ENCODE peak calls at places on chromosomes 4 and X, in four cellular contexts. One of them, this sample, is unnamed. For H3K4me1, the result is how much of the 10 kb centered on the place peaks cover.

GRCh38 chrX:145405012-145405411 is 157.7 kb downstream of the SPANXN1 start:
- DNase-seq in lower lobe of right lung: no peak
- DNase-seq in thoracic aorta: no peak
- DNase-seq in colonic mucosa: peak
- DNase-seq in this sample: no peak

GRCh38 chrX:53077207-53078197 is 4.7 kb upstream of the TSPYL2 start:
- DNase-seq in lower lobe of right lung: no peak
- DNase-seq in thoracic aorta: no peak
- DNase-seq in colonic mucosa: no peak
- DNase-seq in this sample: no peak

GRCh38 chr4:145732416-145732815 is 52.5 kb downstream of the C4orf51 start:
- DNase-seq in lower lobe of right lung: no peak
- DNase-seq in thoracic aorta: no peak
- DNase-seq in colonic mucosa: peak
- DNase-seq in this sample: no peak

GRCh38 chrX:136950206-136950605 is 69.7 kb upstream of the RBMX start:
- DNase-seq in lower lobe of right lung: no peak
- DNase-seq in thoracic aorta: no peak
- DNase-seq in colonic mucosa: no peak
- DNase-seq in this sample: no peak

GRCh38 chr4:93814141-93814540 is 14.4 kb upstream of the ATOH1 start:
- DNase-seq in lower lobe of right lung: no peak
- DNase-seq in thoracic aorta: no peak
- DNase-seq in colonic mucosa: no peak
- DNase-seq in this sample: no peak

GRCh38 chr4:47383829-47384427 is 79.6 kb downstream of the COMMD8 start:
- DNase-seq in lower lobe of right lung: no peak
- DNase-seq in thoracic aorta: no peak
- DNase-seq in colonic mucosa: no peak
- DNase-seq in this sample: no peak

GRCh38 chr4:169802871-169803270 is 45.1 kb upstream of the HPF1 start:
- DNase-seq in lower lobe of right lung: no peak
- DNase-seq in thoracic aorta: no peak
- DNase-seq in colonic mucosa: no peak
- DNase-seq in this sample: no peak

GRCh38 chr4:7978489-7978888 is 38.8 kb upstream of the AFAP1 start:
- DNase-seq in lower lobe of right lung: no peak
- DNase-seq in thoracic aorta: no peak
- DNase-seq in colonic mucosa: peak
- DNase-seq in this sample: no peak

GRCh38 chr4:101790521-101791188 is at the start of gene BANK1:
- DNase-seq in lower lobe of right lung: peak
- DNase-seq in thoracic aorta: no peak
- DNase-seq in colonic mucosa: peak
- DNase-seq in this sample: peak

GRCh38 chrX:153885968-153886903 is at the start of gene L1CAM:
- DNase-seq in lower lobe of right lung: no peak
- DNase-seq in thoracic aorta: no peak
- DNase-seq in colonic mucosa: no peak
- DNase-seq in this sample: no peak

GRCh38 chrX:48833531-48834138 is 1.8 kb downstream of the PCSK1N start:
- DNase-seq in lower lobe of right lung: no peak
- DNase-seq in thoracic aorta: no peak
- DNase-seq in colonic mucosa: no peak
- DNase-seq in this sample: no peak

GRCh38 chrX:7889680-7890079 is 37.5 kb downstream of the PNPLA4 start:
- DNase-seq in lower lobe of right lung: no peak
- DNase-seq in thoracic aorta: no peak
- DNase-seq in colonic mucosa: no peak
- DNase-seq in this sample: no peak

GRCh38 chr4:85092536-85092935 is 126.0 kb upstream of the WDFY3 start:
- DNase-seq in lower lobe of right lung: no peak
- DNase-seq in thoracic aorta: no peak
- DNase-seq in colonic mucosa: no peak
- DNase-seq in this sample: no peak
- TF ChIP-seq CTCF in lower lobe of right lung: no peak
- TF ChIP-seq CTCF in thoracic aorta: no peak
- TF ChIP-seq CTCF in colonic mucosa: no peak
- TF ChIP-seq CTCF in this sample: no peak

GRCh38 chr4:41145571-41146078 is 68.7 kb downstream of the APBB2 start:
- DNase-seq in lower lobe of right lung: no peak
- DNase-seq in thoracic aorta: no peak
- DNase-seq in colonic mucosa: no peak
- DNase-seq in this sample: no peak
- H3K4me1 ChIP-seq in lower lobe of right lung: half or more
- H3K4me1 ChIP-seq in thoracic aorta: half or more
- H3K4me1 ChIP-seq in colonic mucosa: under half
- H3K4me1 ChIP-seq in this sample: under half

GRCh38 chr4:153530996-153531375 is 64.8 kb downstream of the TMEM131L start:
- DNase-seq in lower lobe of right lung: no peak
- DNase-seq in thoracic aorta: no peak
- DNase-seq in colonic mucosa: no peak
- DNase-seq in this sample: no peak
- TF ChIP-seq CTCF in lower lobe of right lung: no peak
- TF ChIP-seq CTCF in thoracic aorta: no peak
- TF ChIP-seq CTCF in colonic mucosa: no peak
- TF ChIP-seq CTCF in this sample: no peak

DNA sequence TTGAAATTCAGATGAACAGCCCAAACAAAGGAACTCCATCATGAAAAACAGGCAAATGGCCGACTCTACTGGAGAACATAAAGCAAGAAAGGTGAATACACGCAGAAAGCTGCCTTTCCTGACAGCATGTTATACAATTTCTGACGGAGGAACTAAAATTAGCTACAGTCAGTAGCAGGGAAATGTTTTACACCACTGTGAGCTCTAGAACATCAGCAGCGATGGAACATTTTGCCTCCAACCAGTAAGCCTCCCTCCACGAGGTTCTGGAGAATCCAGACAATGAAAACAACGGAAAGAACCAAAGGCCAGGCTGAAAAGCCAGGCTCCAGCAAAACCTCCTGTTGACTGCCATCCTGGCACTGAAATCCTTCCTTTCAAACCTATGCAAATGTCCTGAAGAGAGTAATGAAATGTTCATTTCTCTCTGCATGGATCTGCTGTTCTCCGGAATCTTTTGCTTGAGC is 78.9 kb downstream of the IRF2 start:
- DNase-seq in lower lobe of right lung: no peak
- DNase-seq in thoracic aorta: no peak
- DNase-seq in colonic mucosa: no peak
- DNase-seq in this sample: no peak
- H3K4me1 ChIP-seq in lower lobe of right lung: under half
- H3K4me1 ChIP-seq in thoracic aorta: under half
- H3K4me1 ChIP-seq in colonic mucosa: under half
- H3K4me1 ChIP-seq in this sample: under half

DNA sequence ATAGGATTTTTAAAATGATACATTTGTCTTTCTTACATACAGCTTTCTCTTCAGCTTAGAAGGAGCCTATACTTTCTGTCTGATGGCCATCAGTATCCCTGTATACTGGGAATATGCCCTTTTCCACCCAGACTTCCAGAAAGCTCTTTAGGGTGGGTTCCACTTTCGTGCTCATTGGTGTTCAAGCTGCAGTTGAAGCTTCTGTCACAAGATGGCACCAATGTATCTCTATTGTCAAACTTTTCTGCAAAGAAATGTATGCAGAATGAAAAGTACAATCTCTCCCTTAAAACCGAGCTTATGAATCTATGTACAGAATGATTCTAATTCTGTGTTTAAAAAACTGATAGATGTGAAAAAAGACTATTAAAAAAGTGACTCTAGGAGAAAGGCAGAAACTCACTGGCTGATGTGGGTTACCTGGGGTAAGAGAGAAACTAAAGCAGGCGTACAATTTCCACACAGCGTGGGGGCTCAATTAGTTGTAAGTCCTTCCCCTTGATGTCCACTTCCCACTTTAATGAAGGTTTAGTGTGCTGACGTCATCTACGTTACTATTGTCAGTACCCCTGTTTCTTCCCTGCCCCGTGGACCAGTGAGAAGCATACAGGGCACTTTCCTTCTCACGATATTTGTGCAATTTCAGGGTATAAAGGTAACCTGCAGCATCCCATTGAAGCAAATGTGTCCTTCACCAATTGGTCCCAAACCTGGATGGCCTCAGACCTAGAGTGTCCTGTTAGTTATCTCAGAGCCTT is 57.3 kb upstream of the TCEAL2 start:
- DNase-seq in lower lobe of right lung: no peak
- DNase-seq in thoracic aorta: no peak
- DNase-seq in colonic mucosa: no peak
- DNase-seq in this sample: no peak
- TF ChIP-seq CTCF in lower lobe of right lung: peak
- TF ChIP-seq CTCF in thoracic aorta: peak
- TF ChIP-seq CTCF in colonic mucosa: peak
- TF ChIP-seq CTCF in this sample: peak

GRCh38 chrX:1012678-1013300 is 199.7 kb downstream of the CRLF2 start:
- DNase-seq in lower lobe of right lung: no peak
- DNase-seq in thoracic aorta: no peak
- DNase-seq in colonic mucosa: no peak
- DNase-seq in this sample: peak

GRCh38 chrX:1006156-1006730 is 206.2 kb downstream of the CRLF2 start:
- DNase-seq in lower lobe of right lung: peak
- DNase-seq in thoracic aorta: no peak
- DNase-seq in colonic mucosa: no peak
- DNase-seq in this sample: no peak

GRCh38 chrX:1009771-1010170 is 202.7 kb downstream of the CRLF2 start:
- DNase-seq in lower lobe of right lung: no peak
- DNase-seq in thoracic aorta: no peak
- DNase-seq in colonic mucosa: no peak
- DNase-seq in this sample: peak

DNA sequence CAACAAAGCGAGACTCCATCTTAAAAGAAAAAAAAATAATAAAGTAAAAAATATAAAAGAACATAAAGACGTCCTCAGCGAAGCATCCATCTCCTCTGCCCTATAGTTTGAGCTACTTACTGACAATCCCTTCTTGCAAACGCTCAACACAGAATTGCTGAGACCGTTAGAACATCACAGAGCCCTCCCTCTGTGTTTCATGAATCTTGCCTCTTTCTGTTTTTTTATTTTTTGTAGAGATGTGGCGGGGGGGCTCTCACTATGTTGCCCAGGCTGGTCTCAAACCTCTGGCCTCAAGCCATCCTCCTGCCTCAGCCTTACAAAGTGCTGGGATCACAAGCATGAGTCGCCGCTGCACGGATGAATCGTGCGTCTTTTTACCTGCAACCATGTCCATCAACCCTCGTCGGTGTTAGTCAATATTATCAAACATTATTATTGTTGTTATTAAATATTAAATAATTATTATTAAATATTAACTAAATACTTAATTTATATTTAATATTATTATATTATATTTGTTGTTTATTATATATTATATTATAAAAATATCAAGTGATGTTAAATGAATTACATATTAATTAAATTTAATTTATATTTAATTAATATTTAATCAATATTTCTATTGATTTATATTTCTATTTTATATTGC is 200.7 kb downstream of the CRLF2 start:
- DNase-seq in lower lobe of right lung: no peak
- DNase-seq in thoracic aorta: no peak
- DNase-seq in colonic mucosa: no peak
- DNase-seq in this sample: no peak
- H3K4me1 ChIP-seq in lower lobe of right lung: under half
- H3K4me1 ChIP-seq in thoracic aorta: under half
- H3K4me1 ChIP-seq in colonic mucosa: under half
- H3K4me1 ChIP-seq in this sample: under half

GRCh38 chr4:127793528-127793927 is 11.4 kb downstream of the HSPA4L start:
- DNase-seq in lower lobe of right lung: no peak
- DNase-seq in thoracic aorta: no peak
- DNase-seq in colonic mucosa: no peak
- DNase-seq in this sample: no peak

GRCh38 chr4:127783026-127783769 is 1.1 kb downstream of the HSPA4L start:
- DNase-seq in lower lobe of right lung: peak
- DNase-seq in thoracic aorta: peak
- DNase-seq in colonic mucosa: peak
- DNase-seq in this sample: peak

GRCh38 chr4:127783971-127784519 is 1.9 kb downstream of the HSPA4L start:
- DNase-seq in lower lobe of right lung: no peak
- DNase-seq in thoracic aorta: no peak
- DNase-seq in colonic mucosa: no peak
- DNase-seq in this sample: no peak

GRCh38 chr4:127788517-127788916 is 6.4 kb downstream of the HSPA4L start:
- DNase-seq in lower lobe of right lung: no peak
- DNase-seq in thoracic aorta: no peak
- DNase-seq in colonic mucosa: no peak
- DNase-seq in this sample: no peak
- TF ChIP-seq CTCF in lower lobe of right lung: peak
- TF ChIP-seq CTCF in thoracic aorta: no peak
- TF ChIP-seq CTCF in colonic mucosa: no peak
- TF ChIP-seq CTCF in this sample: no peak

DNA sequence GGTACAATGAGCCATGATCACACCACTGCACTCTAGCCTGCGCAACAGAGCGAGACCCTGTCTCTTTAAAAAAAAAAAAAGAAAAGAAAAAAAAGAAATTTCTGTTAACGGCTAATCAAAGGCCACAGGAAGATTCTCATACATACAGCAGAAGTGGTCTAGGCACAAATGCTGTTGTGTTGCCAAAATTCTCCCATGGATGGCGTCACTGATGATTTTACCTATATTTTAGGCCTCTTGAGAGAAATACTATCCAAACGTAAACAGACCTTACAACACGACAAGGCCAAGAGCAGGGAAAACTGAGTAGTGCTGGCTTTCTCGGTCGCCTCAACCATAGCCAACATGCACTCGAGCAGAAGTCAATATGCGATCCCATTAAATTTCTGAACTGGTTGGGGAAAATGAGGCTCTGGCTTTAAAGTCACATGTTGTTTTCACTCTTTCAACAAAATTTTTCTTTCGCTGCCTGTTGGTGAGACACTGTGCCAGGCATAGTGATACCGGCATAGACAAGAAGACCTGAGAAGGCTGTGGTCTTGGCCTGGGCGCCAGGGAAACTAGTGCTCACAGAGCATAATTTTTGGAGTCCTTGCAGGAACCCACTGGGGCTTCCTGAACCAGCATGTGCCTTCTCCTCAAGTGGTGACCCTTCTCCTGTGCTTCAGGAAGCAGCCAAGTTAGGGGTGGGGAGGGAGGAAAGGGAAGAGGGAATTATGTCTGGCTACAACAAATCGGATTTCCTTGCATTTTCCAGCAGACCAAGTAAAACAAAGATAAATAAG is 20.6 kb downstream of the SH3KBP1 start:
- DNase-seq in lower lobe of right lung: no peak
- DNase-seq in thoracic aorta: no peak
- DNase-seq in colonic mucosa: no peak
- DNase-seq in this sample: no peak
- H3K4me1 ChIP-seq in lower lobe of right lung: under half
- H3K4me1 ChIP-seq in thoracic aorta: under half
- H3K4me1 ChIP-seq in colonic mucosa: under half
- H3K4me1 ChIP-seq in this sample: under half

GRCh38 chr4:15848191-15848842 is 70.2 kb downstream of the CD38 start:
- DNase-seq in lower lobe of right lung: no peak
- DNase-seq in thoracic aorta: no peak
- DNase-seq in colonic mucosa: no peak
- DNase-seq in this sample: no peak
- TF ChIP-seq CTCF in lower lobe of right lung: no peak
- TF ChIP-seq CTCF in thoracic aorta: no peak
- TF ChIP-seq CTCF in colonic mucosa: no peak
- TF ChIP-seq CTCF in this sample: no peak

This sample was measured in tibial artery.